ENCODE peak calls at places on chromosome 20, in six cellular contexts. One of them, this sample, is unnamed.

GRCh38 chr20:11540558-11540957 is 377.1 kb upstream of the BTBD3 start:
- DNase-seq in NCI-H187 treated with DMSO at 0.1 percent for 48 hours: no peak
- DNase-seq in stimulated activated effector memory CD8-positive, alpha-beta T cell treated with anti-CD3 and anti-CD28 coated beads, Interleukin-12 subunit alpha, Interleukin-12 subunit beta, amount 100 ng/mL, for 72 hours: no peak
- DNase-seq in HFFc6: no peak
- DNase-seq in NCI-H2227 treated with DMSO at 0.1 percent for 48 hours: no peak
- DNase-seq in cardiac fibroblast: no peak
- DNase-seq in this sample: no peak

GRCh38 chr20:3106658-3107463 is 22.3 kb upstream of the AVP start:
- DNase-seq in HFFc6: no peak
- DNase-seq in stimulated activated effector memory CD8-positive, alpha-beta T cell treated with anti-CD3 and anti-CD28 coated beads, Interleukin-12 subunit alpha, Interleukin-12 subunit beta, amount 100 ng/mL, for 72 hours: no peak
- DNase-seq in NCI-H187 treated with DMSO at 0.1 percent for 48 hours: peak
- DNase-seq in cardiac fibroblast: no peak
- DNase-seq in NCI-H2227 treated with DMSO at 0.1 percent for 48 hours: no peak
- DNase-seq in this sample: no peak

GRCh38 chr20:23143098-23143497 is 57.0 kb upstream of the CD93 start:
- DNase-seq in stimulated activated effector memory CD8-positive, alpha-beta T cell treated with anti-CD3 and anti-CD28 coated beads, Interleukin-12 subunit alpha, Interleukin-12 subunit beta, amount 100 ng/mL, for 72 hours: no peak
- DNase-seq in NCI-H187 treated with DMSO at 0.1 percent for 48 hours: no peak
- DNase-seq in HFFc6: peak
- DNase-seq in NCI-H2227 treated with DMSO at 0.1 percent for 48 hours: no peak
- DNase-seq in cardiac fibroblast: peak
- DNase-seq in this sample: peak

GRCh38 chr20:26208296-26209091 is 511.8 kb upstream of the ZNF337 start:
- DNase-seq in HFFc6: no peak
- DNase-seq in stimulated activated effector memory CD8-positive, alpha-beta T cell treated with anti-CD3 and anti-CD28 coated beads, Interleukin-12 subunit alpha, Interleukin-12 subunit beta, amount 100 ng/mL, for 72 hours: no peak
- DNase-seq in NCI-H187 treated with DMSO at 0.1 percent for 48 hours: no peak
- DNase-seq in NCI-H2227 treated with DMSO at 0.1 percent for 48 hours: peak
- DNase-seq in cardiac fibroblast: no peak
- DNase-seq in this sample: no peak

GRCh38 chr20:2750343-2751251 is 49.8 kb downstream of the CPXM1 start:
- DNase-seq in stimulated activated effector memory CD8-positive, alpha-beta T cell treated with anti-CD3 and anti-CD28 coated beads, Interleukin-12 subunit alpha, Interleukin-12 subunit beta, amount 100 ng/mL, for 72 hours: no peak
- DNase-seq in NCI-H187 treated with DMSO at 0.1 percent for 48 hours: no peak
- DNase-seq in cardiac fibroblast: peak
- DNase-seq in HFFc6: peak
- DNase-seq in NCI-H2227 treated with DMSO at 0.1 percent for 48 hours: no peak
- DNase-seq in this sample: peak

GRCh38 chr20:6611911-6612614 is 155.4 kb upstream of the BMP2 start:
- DNase-seq in stimulated activated effector memory CD8-positive, alpha-beta T cell treated with anti-CD3 and anti-CD28 coated beads, Interleukin-12 subunit alpha, Interleukin-12 subunit beta, amount 100 ng/mL, for 72 hours: no peak
- DNase-seq in HFFc6: no peak
- DNase-seq in NCI-H2227 treated with DMSO at 0.1 percent for 48 hours: no peak
- DNase-seq in NCI-H187 treated with DMSO at 0.1 percent for 48 hours: no peak
- DNase-seq in cardiac fibroblast: no peak
- DNase-seq in this sample: no peak

GRCh38 chr20:38450412-38450975 is 15.4 kb upstream of the SNHG17 start:
- DNase-seq in cardiac fibroblast: no peak
- DNase-seq in stimulated activated effector memory CD8-positive, alpha-beta T cell treated with anti-CD3 and anti-CD28 coated beads, Interleukin-12 subunit alpha, Interleukin-12 subunit beta, amount 100 ng/mL, for 72 hours: no peak
- DNase-seq in NCI-H2227 treated with DMSO at 0.1 percent for 48 hours: no peak
- DNase-seq in NCI-H187 treated with DMSO at 0.1 percent for 48 hours: no peak
- DNase-seq in HFFc6: no peak
- DNase-seq in this sample: no peak

GRCh38 chr20:52823303-52823702 is 148.9 kb upstream of the TSHZ2 start:
- DNase-seq in stimulated activated effector memory CD8-positive, alpha-beta T cell treated with anti-CD3 and anti-CD28 coated beads, Interleukin-12 subunit alpha, Interleukin-12 subunit beta, amount 100 ng/mL, for 72 hours: no peak
- DNase-seq in NCI-H187 treated with DMSO at 0.1 percent for 48 hours: no peak
- DNase-seq in cardiac fibroblast: no peak
- DNase-seq in NCI-H2227 treated with DMSO at 0.1 percent for 48 hours: no peak
- DNase-seq in HFFc6: no peak
- DNase-seq in this sample: no peak

GRCh38 chr20:13455713-13456112 is 183.0 kb downstream of the TASP1 start:
- DNase-seq in HFFc6: no peak
- DNase-seq in stimulated activated effector memory CD8-positive, alpha-beta T cell treated with anti-CD3 and anti-CD28 coated beads, Interleukin-12 subunit alpha, Interleukin-12 subunit beta, amount 100 ng/mL, for 72 hours: no peak
- DNase-seq in cardiac fibroblast: peak
- DNase-seq in NCI-H2227 treated with DMSO at 0.1 percent for 48 hours: no peak
- DNase-seq in NCI-H187 treated with DMSO at 0.1 percent for 48 hours: no peak
- DNase-seq in this sample: no peak

GRCh38 chr20:2300420-2300819 is 4.6 kb downstream of the TGM3 start:
- DNase-seq in NCI-H2227 treated with DMSO at 0.1 percent for 48 hours: no peak
- DNase-seq in NCI-H187 treated with DMSO at 0.1 percent for 48 hours: no peak
- DNase-seq in stimulated activated effector memory CD8-positive, alpha-beta T cell treated with anti-CD3 and anti-CD28 coated beads, Interleukin-12 subunit alpha, Interleukin-12 subunit beta, amount 100 ng/mL, for 72 hours: no peak
- DNase-seq in HFFc6: no peak
- DNase-seq in cardiac fibroblast: no peak
- DNase-seq in this sample: no peak

GRCh38 chr20:14673164-14673563 is 335.8 kb upstream of the FLRT3 start:
- DNase-seq in NCI-H187 treated with DMSO at 0.1 percent for 48 hours: no peak
- DNase-seq in NCI-H2227 treated with DMSO at 0.1 percent for 48 hours: no peak
- DNase-seq in HFFc6: no peak
- DNase-seq in stimulated activated effector memory CD8-positive, alpha-beta T cell treated with anti-CD3 and anti-CD28 coated beads, Interleukin-12 subunit alpha, Interleukin-12 subunit beta, amount 100 ng/mL, for 72 hours: no peak
- DNase-seq in cardiac fibroblast: no peak
- DNase-seq in this sample: no peak

GRCh38 chr20:48205786-48206185 is 420.5 kb upstream of the SULF2 start:
- DNase-seq in cardiac fibroblast: no peak
- DNase-seq in HFFc6: no peak
- DNase-seq in NCI-H2227 treated with DMSO at 0.1 percent for 48 hours: no peak
- DNase-seq in NCI-H187 treated with DMSO at 0.1 percent for 48 hours: no peak
- DNase-seq in stimulated activated effector memory CD8-positive, alpha-beta T cell treated with anti-CD3 and anti-CD28 coated beads, Interleukin-12 subunit alpha, Interleukin-12 subunit beta, amount 100 ng/mL, for 72 hours: no peak
- DNase-seq in this sample: no peak

GRCh38 chr20:5061209-5061608 is 58.5 kb downstream of the PCNA start:
- DNase-seq in HFFc6: peak
- DNase-seq in NCI-H187 treated with DMSO at 0.1 percent for 48 hours: no peak
- DNase-seq in NCI-H2227 treated with DMSO at 0.1 percent for 48 hours: no peak
- DNase-seq in cardiac fibroblast: no peak
- DNase-seq in stimulated activated effector memory CD8-positive, alpha-beta T cell treated with anti-CD3 and anti-CD28 coated beads, Interleukin-12 subunit alpha, Interleukin-12 subunit beta, amount 100 ng/mL, for 72 hours: no peak
- DNase-seq in this sample: no peak

GRCh38 chr20:41047279-41047974 is 18.8 kb downstream of the TOP1 start:
- DNase-seq in NCI-H2227 treated with DMSO at 0.1 percent for 48 hours: no peak
- DNase-seq in cardiac fibroblast: no peak
- DNase-seq in HFFc6: no peak
- DNase-seq in stimulated activated effector memory CD8-positive, alpha-beta T cell treated with anti-CD3 and anti-CD28 coated beads, Interleukin-12 subunit alpha, Interleukin-12 subunit beta, amount 100 ng/mL, for 72 hours: no peak
- DNase-seq in NCI-H187 treated with DMSO at 0.1 percent for 48 hours: no peak
- DNase-seq in this sample: no peak

GRCh38 chr20:7226156-7226555 is 458.7 kb downstream of the BMP2 start:
- DNase-seq in HFFc6: no peak
- DNase-seq in cardiac fibroblast: no peak
- DNase-seq in NCI-H187 treated with DMSO at 0.1 percent for 48 hours: no peak
- DNase-seq in stimulated activated effector memory CD8-positive, alpha-beta T cell treated with anti-CD3 and anti-CD28 coated beads, Interleukin-12 subunit alpha, Interleukin-12 subunit beta, amount 100 ng/mL, for 72 hours: no peak
- DNase-seq in NCI-H2227 treated with DMSO at 0.1 percent for 48 hours: no peak
- DNase-seq in this sample: no peak

GRCh38 chr20:62638055-62638570 is 4.2 kb upstream of the SLCO4A1 start:
- DNase-seq in NCI-H187 treated with DMSO at 0.1 percent for 48 hours: no peak
- DNase-seq in stimulated activated effector memory CD8-positive, alpha-beta T cell treated with anti-CD3 and anti-CD28 coated beads, Interleukin-12 subunit alpha, Interleukin-12 subunit beta, amount 100 ng/mL, for 72 hours: no peak
- DNase-seq in HFFc6: no peak
- DNase-seq in cardiac fibroblast: no peak
- DNase-seq in NCI-H2227 treated with DMSO at 0.1 percent for 48 hours: no peak
- DNase-seq in this sample: no peak

GRCh38 chr20:64047968-64048401 is 1.5 kb downstream of the SOX18 start:
- DNase-seq in stimulated activated effector memory CD8-positive, alpha-beta T cell treated with anti-CD3 and anti-CD28 coated beads, Interleukin-12 subunit alpha, Interleukin-12 subunit beta, amount 100 ng/mL, for 72 hours: no peak
- DNase-seq in NCI-H2227 treated with DMSO at 0.1 percent for 48 hours: no peak
- DNase-seq in NCI-H187 treated with DMSO at 0.1 percent for 48 hours: no peak
- DNase-seq in HFFc6: no peak
- DNase-seq in cardiac fibroblast: no peak
- DNase-seq in this sample: no peak